ENCODE peak calls at places on chromosomes 12 and 14, in five cellular contexts. V, W, A, R and I are unnamed samples.

GRCh38 chr14:97077253-97077653 is 280.1 kb downstream of the VRK1 start:
- DNase-seq in V (peak), W (no peak), A (no peak), R (peak), I (no peak)

GRCh38 chr14:87797001-87797400 is 196.0 kb downstream of the GALC start:
- DNase-seq in V (no peak), W (no peak), A (no peak), R (no peak), I (no peak)

GRCh38 chr14:61662437-61663311 is 32.6 kb upstream of the HIF1A start:
- DNase-seq in V (peak), W (no peak), A (no peak), R (peak), I (no peak)

GRCh38 chr14:34180428-34180827 is 229.6 kb upstream of the EGLN3 start:
- DNase-seq in V (no peak), W (no peak), A (no peak), R (peak), I (no peak)

GRCh38 chr14:106377432-106377831 is 851.0 kb downstream of the TMEM121 start:
- DNase-seq in V (no peak), W (no peak), A (no peak), R (no peak), I (no peak)

GRCh38 chr12:26195641-26196423 is 459 bp downstream of the SSPN start:
- DNase-seq in V (no peak), W (peak), A (peak), R (peak), I (no peak)

GRCh38 chr12:120342567-120343537 is 15.3 kb upstream of the PLA2G1B start:
- DNase-seq in V (no peak), W (no peak), A (no peak), R (no peak), I (no peak)

GRCh38 chr14:34680806-34681479 is 33.5 kb downstream of the CFL2 start:
- DNase-seq in V (no peak), W (no peak), A (no peak), R (no peak), I (no peak)

GRCh38 chr14:104364830-104365229 is 214.7 kb upstream of the C14orf180 start:
- DNase-seq in V (no peak), W (no peak), A (no peak), R (no peak), I (no peak)

GRCh38 chr12:111640498-111640897 is 41.4 kb upstream of the ATXN2 start:
- DNase-seq in V (no peak), W (peak), A (no peak), R (no peak), I (no peak)

GRCh38 chr12:30999011-30999410 is 72.5 kb downstream of the TSPAN11 start:
- DNase-seq in V (no peak), W (no peak), A (no peak), R (no peak), I (no peak)

GRCh38 chr14:23816371-23816770 is 137.2 kb upstream of the DHRS4 start:
- DNase-seq in V (no peak), W (no peak), A (no peak), R (no peak), I (no peak)

GRCh38 chr14:33617154-33617553 is 333.7 kb downstream of the EGLN3 start:
- DNase-seq in V (no peak), W (no peak), A (no peak), R (no peak), I (no peak)

GRCh38 chr14:37824936-37825698 is 229.7 kb downstream of the TTC6 start:
- DNase-seq in V (no peak), W (no peak), A (no peak), R (no peak), I (no peak)

GRCh38 chr14:92986254-92987147 is 63.6 kb downstream of the CHGA start:
- DNase-seq in V (no peak), W (peak), A (no peak), R (no peak), I (no peak)

GRCh38 chr12:67161322-67161918 is 107.7 kb upstream of the CAND1 start:
- DNase-seq in V (no peak), W (no peak), A (peak), R (peak), I (no peak)

GRCh38 chr12:81167694-81168093 is 89.8 kb downstream of the ACSS3 start:
- DNase-seq in V (no peak), W (no peak), A (no peak), R (no peak), I (no peak)

GRCh38 chr12:48084066-48084465 is 21.8 kb downstream of the SENP1 start:
- DNase-seq in V (no peak), W (no peak), A (no peak), R (no peak), I (no peak)

GRCh38 chr14:54673193-54674121 is 106.5 kb downstream of the SAMD4A start:
- DNase-seq in V (no peak), W (no peak), A (no peak), R (no peak), I (no peak)

GRCh38 chr12:25583545-25583944 is 30.5 kb upstream of the LMNTD1 start:
- DNase-seq in V (no peak), W (no peak), A (no peak), R (no peak), I (no peak)

GRCh38 chr14:91728616-91729183 is 3.2 kb downstream of the CATSPERB start:
- DNase-seq in V (no peak), W (no peak), A (no peak), R (no peak), I (no peak)

GRCh38 chr12:71159260-71159659 is 1.5 kb upstream of the TSPAN8 start:
- DNase-seq in V (no peak), W (no peak), A (no peak), R (no peak), I (no peak)

GRCh38 chr14:98957211-98958047 is 314.6 kb downstream of the BCL11B start:
- DNase-seq in V (peak), W (no peak), A (no peak), R (no peak), I (peak)

GRCh38 chr12:123431951-123432886 is 4.3 kb downstream of the RILPL2 start:
- DNase-seq in V (no peak), W (no peak), A (no peak), R (peak), I (no peak)

GRCh38 chr12:23895792-23896218 is 53.7 kb downstream of the SOX5 start:
- DNase-seq in V (no peak), W (no peak), A (peak), R (no peak), I (no peak)

GRCh38 chr12:26283617-26284016 is 88.2 kb downstream of the SSPN start:
- DNase-seq in V (no peak), W (no peak), A (no peak), R (no peak), I (no peak)

GRCh38 chr14:32225378-32225920 is 22.4 kb upstream of the RNU6-8 start:
- DNase-seq in V (no peak), W (no peak), A (no peak), R (no peak), I (no peak)

GRCh38 chr14:97602438-97603117 is 805.4 kb downstream of the VRK1 start:
- DNase-seq in V (no peak), W (no peak), A (no peak), R (peak), I (no peak)

GRCh38 chr12:38934696-38935095 is 29.3 kb upstream of the CPNE8 start:
- DNase-seq in V (no peak), W (no peak), A (no peak), R (no peak), I (no peak)

GRCh38 chr12:125583071-125583470 is 517.8 kb downstream of the AACS start:
- DNase-seq in V (no peak), W (no peak), A (no peak), R (no peak), I (no peak)

GRCh38 chr12:7797698-7798398 is 8.6 kb downstream of the NANOG start:
- DNase-seq in V (no peak), W (no peak), A (no peak), R (no peak), I (no peak)

GRCh38 chr12:59672273-59672672 is 76.4 kb downstream of the SLC16A7 start:
- DNase-seq in V (no peak), W (no peak), A (no peak), R (no peak), I (no peak)

GRCh38 chr12:124684971-124685688 is 117.7 kb upstream of the NCOR2 start:
- DNase-seq in V (peak), W (peak), A (no peak), R (peak), I (no peak)

GRCh38 chr12:48486261-48486660 is 4.0 kb downstream of the C12orf54 start:
- DNase-seq in V (no peak), W (no peak), A (no peak), R (no peak), I (no peak)

GRCh38 chr14:94632305-94632590 is 20.1 kb downstream of the SERPINA3 start:
- DNase-seq in V (no peak), W (no peak), A (no peak), R (no peak), I (no peak)

GRCh38 chr14:55075628-55076027 is 24.2 kb downstream of the MAPK1IP1L start:
- DNase-seq in V (no peak), W (no peak), A (no peak), R (peak), I (no peak)

DNA sequence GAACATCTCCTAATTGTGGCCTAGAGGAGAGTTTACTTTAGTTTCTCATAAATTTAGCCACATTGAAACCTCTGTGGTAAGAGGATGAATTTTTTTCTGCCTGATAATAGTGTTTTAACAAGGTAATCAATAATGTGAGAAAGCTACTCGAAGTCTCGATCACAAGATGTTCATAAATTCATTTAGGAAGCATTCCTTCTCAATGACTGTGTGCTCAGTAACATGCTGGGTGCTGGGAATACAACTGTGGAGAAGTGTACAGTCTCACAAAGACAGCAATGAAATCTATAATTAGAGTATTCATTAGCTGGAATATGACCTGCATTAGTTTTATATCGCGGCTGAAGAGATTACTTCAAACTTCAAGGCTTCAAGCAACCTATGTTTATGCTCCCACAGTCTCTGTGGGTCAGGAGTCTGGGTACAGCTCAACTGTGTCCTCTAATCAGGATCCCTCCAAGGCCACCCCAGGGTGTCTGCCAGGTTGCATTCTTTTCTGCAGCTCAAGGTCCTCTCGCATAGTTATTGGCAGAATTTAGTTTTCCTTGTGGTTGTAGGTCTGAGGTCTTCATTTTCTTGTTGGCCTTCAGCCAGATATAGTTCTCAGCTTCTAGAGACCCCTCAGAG is 167.6 kb downstream of the ANO4 start:
- DNase-seq in V (no peak), W (no peak), A (no peak), R (no peak), I (no peak)
- TF ChIP-seq CTCF in V (no peak), W (no peak), A (no peak), R (no peak), I (no peak)

DNA sequence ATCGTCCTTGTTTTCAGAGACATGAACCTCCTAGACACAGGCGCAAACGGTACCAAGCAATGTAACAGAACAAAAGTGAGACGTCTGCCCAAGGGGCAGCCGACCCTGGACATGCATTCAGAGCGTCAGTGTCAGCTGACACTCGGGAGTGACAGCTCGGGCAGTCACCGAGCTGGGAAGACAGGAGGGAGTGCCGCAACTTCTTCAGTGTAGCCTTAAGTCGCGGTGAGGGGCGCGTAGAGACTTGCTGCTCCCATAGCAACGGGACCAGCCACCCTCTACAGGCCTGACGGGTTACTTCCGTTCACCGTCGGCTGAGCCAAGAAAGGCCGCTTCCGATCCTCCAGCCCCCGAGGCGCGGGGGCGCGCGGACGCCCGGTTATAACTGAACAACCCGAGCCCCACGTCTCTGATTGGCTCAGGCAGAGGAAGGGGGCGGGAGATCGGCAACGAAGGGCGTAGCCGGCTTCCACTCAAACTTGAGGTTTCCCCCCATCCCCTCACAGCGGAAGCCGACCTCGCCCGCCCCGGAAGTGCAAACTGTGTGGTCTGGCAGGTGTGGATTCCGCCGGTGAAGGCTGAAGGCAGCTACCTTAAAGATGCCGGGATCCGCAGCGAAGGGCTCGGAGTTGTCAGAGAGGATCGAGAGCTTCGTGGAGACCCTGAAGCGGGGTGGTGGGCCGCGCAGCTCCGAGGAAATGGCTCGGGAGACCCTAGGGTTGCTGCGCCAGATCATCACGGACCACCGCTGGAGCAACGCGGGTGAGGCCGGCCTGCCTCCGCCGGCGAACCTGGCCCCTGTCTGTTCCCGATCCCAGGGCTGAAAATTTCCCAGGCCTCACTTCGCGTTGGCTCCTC is at the start of gene EIF2B2:
- DNase-seq in V (peak), W (peak), A (peak), R (peak), I (peak)
- TF ChIP-seq CTCF in V (no peak), W (peak), A (peak), R (no peak), I (no peak)

GRCh38 chr12:5746496-5746895 is 198.6 kb downstream of the ANO2 start:
- DNase-seq in V (no peak), W (no peak), A (no peak), R (no peak), I (no peak)

GRCh38 chr12:5748027-5748426 is 197.0 kb downstream of the ANO2 start:
- DNase-seq in V (no peak), W (no peak), A (no peak), R (no peak), I (no peak)

GRCh38 chr12:5746020-5746419 is 199.0 kb downstream of the ANO2 start:
- DNase-seq in V (no peak), W (no peak), A (no peak), R (no peak), I (no peak)

GRCh38 chr12:5745251-5745888 is 199.7 kb downstream of the ANO2 start:
- DNase-seq in V (peak), W (peak), A (peak), R (peak), I (peak)

GRCh38 chr12:5746917-5747316 is 198.1 kb downstream of the ANO2 start:
- DNase-seq in V (no peak), W (no peak), A (no peak), R (no peak), I (no peak)
- TF ChIP-seq CTCF in V (no peak), W (no peak), A (no peak), R (no peak), I (no peak)

DNA sequence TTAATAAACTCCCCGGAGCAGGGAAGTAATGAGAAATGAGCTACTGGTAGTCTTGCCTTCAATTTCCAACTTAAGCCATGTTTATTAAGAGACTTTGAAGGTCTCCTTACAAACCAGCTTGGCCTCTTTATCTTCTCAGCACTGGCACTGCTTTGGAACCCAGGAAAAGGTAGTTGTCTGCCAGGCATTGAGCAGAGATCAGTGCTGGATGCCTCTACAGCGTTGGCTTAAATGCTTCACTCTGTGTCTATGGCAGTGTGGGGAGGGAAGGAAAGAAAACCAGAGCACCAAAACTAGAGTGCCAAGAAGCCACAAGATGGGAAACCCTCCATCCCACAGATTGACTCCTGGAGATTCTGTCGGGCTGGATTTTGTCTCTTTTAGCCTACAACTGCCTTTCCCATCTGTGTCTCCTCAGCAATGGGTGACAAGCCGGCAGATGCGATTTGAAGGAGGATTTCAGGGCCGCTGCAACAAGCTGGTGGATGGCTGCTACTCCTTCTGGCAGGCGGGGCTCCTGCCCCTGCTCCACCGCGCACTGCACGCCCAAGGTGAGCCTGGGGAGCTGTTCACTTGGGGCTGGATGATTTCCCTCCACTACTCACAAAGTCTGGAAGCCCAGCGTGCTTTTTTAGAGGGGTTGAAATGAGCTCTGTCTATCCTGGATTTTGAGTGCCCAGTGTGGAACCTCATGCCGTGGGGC is 57.3 kb downstream of the FNTB start:
- DNase-seq in V (no peak), W (no peak), A (no peak), R (no peak), I (no peak)
- TF ChIP-seq CTCF in V (no peak), W (no peak), A (no peak), R (no peak), I (no peak)

DNA sequence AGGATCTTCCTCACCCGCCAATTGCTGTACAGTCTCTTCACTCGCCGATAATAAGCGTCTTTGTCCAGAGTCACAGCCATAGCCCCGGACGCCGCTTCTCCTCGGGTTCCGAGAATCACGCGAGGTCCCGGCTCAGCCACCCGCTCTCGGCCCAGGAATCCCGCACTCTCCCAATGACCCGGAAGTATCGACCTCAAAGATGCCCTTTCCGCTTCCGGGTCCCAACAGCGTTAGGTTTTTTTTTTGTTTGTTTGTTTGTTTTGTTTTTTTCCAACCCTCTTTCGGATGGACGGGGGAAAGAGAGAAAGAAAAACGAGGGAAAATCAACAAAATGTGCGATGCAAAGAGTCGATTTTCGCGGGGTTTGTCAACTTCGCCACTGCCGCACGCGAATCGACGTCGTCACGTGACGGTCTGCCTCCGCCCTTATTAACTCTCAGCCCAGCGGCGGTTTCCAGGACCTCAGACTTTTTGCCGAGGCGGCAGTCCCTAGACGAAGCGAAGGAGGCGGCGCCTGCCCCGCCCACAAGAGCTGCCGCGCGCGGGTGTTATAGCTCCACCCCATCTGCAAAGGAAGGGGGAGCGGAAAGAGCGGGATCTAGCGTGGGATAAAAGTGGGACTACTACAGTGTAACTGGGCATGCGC is at the start of gene SUPT16H:
- DNase-seq in V (peak), W (peak), A (peak), R (peak), I (peak)
- TF ChIP-seq CTCF in V (no peak), W (peak), A (no peak), R (no peak), I (no peak)

DNA sequence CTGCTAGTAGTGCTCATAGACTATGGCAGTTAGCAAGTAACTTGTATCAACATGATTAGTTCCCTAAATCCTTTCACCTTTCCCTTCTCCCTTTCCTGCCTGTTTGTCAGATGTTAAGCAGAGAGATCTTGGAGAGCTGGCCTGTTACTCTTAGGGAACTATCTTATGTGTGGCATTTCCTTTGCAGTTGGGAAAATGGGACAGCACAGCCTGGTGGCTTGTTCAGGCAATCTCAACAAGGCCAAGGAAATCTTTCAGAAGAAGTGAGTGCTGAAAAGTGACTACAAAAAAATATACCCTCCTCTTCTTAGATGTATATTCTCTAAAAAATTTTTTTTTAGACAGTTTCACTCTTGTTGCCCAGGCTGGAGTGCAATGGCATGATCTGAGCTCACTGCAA is 7.4 kb downstream of the PARP2 start:
- DNase-seq in V (no peak), W (no peak), A (no peak), R (no peak), I (no peak)
- TF ChIP-seq CTCF in V (no peak), W (no peak), A (peak), R (peak), I (no peak)

GRCh38 chr14:57378661-57379060 is 11.7 kb upstream of the NAA30 start:
- DNase-seq in V (no peak), W (no peak), A (no peak), R (no peak), I (no peak)
- TF ChIP-seq CTCF in V (no peak), W (no peak), A (peak), R (no peak), I (no peak)